ENCODE peak calls at places on chromosomes 5 and 9, in six cellular contexts. B is stomach, K is tibial artery, P is fibroblast of lung, R is small intestine, I is HCT116. L is an unnamed sample. For H3K4me1, the result is how much of the 10 kb centered on the place peaks cover.

GRCh38 chr5:43780586-43780985 is 177.6 kb downstream of the NNT start:
- DNase-seq in B (no peak), K (no peak), P (peak), R (no peak), I (no peak), L (no peak)

GRCh38 chr9:76987594-76988200 is 31.8 kb upstream of the FOXB2 start:
- DNase-seq in B (no peak), K (no peak), P (peak), R (peak), I (peak), L (peak)

GRCh38 chr5:12358371-12359090 is 454.3 kb upstream of the CTNND2 start:
- DNase-seq in B (no peak), K (no peak), P (peak), R (no peak), I (no peak), L (no peak)

GRCh38 chr9:80994892-80995291 is 694.5 kb downstream of the TLE1 start:
- DNase-seq in B (no peak), K (no peak), P (peak), R (no peak), I (no peak), L (no peak)

GRCh38 chr5:10307206-10308148 is at the start of gene CMBL:
- DNase-seq in B (no peak), K (peak), P (peak), R (peak), I (peak), L (peak)

GRCh38 chr9:109109962-109110325 is 9.8 kb downstream of the TMEM245 start:
- DNase-seq in B (no peak), K (no peak), P (peak), R (no peak), I (no peak), L (no peak)

GRCh38 chr9:124735121-124735520 is 36.0 kb downstream of the NR6A1 start:
- DNase-seq in B (no peak), K (no peak), P (peak), R (no peak), I (peak), L (peak)

GRCh38 chr5:176812269-176813259 is 2.2 kb downstream of the UNC5A start:
- DNase-seq in B (no peak), K (no peak), P (no peak), R (no peak), I (no peak), L (peak)

GRCh38 chr9:135150981-135151380 is 63.5 kb downstream of the OLFM1 start:
- DNase-seq in B (no peak), K (no peak), P (no peak), R (no peak), I (no peak), L (no peak)

GRCh38 chr5:154375331-154376008 is 70.3 kb upstream of the SAP30L start:
- DNase-seq in B (no peak), K (no peak), P (peak), R (no peak), I (no peak), L (no peak)

GRCh38 chr9:81381694-81382093 is 307.7 kb downstream of the TLE1 start:
- DNase-seq in B (no peak), K (no peak), P (no peak), R (no peak), I (no peak), L (no peak)

GRCh38 chr9:127884427-127884911 is 7.0 kb upstream of the AK1 start:
- DNase-seq in B (peak), K (peak), P (no peak), R (peak), I (no peak), L (no peak)

GRCh38 chr5:179904463-179905143 is 3.1 kb downstream of the TBC1D9B start:
- DNase-seq in B (no peak), K (no peak), P (no peak), R (no peak), I (no peak), L (no peak)

GRCh38 chr9:94167055-94167346 is 82.7 kb downstream of the PTPDC1 start:
- DNase-seq in B (no peak), K (no peak), P (no peak), R (peak), I (no peak), L (no peak)

DNA sequence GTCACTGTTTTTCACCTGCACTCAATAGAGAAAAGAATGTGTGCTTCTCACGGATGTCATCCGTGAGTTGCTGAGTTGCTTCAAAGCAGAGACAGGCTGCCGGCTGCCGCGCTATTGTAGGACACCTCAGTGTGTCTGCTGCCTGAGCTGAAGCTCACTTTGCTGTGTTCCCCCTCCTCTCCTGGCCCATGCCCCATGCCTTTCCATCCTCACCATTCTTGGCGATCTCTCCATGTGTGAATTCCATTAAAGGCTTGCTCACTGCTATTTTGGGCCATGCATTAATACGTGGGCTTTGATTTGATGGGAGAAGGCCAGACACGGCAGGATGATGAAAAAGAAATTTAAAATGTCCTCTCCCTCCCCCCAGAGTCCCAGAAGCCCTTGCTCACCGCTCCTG is 14.5 kb downstream of the ADAM19 start:
- DNase-seq in B (no peak), K (no peak), P (peak), R (no peak), I (no peak), L (no peak)
- H3K4me1 ChIP-seq in B (half or more), K (half or more), P (half or more), R (under half), I (under half), L (under half)

DNA sequence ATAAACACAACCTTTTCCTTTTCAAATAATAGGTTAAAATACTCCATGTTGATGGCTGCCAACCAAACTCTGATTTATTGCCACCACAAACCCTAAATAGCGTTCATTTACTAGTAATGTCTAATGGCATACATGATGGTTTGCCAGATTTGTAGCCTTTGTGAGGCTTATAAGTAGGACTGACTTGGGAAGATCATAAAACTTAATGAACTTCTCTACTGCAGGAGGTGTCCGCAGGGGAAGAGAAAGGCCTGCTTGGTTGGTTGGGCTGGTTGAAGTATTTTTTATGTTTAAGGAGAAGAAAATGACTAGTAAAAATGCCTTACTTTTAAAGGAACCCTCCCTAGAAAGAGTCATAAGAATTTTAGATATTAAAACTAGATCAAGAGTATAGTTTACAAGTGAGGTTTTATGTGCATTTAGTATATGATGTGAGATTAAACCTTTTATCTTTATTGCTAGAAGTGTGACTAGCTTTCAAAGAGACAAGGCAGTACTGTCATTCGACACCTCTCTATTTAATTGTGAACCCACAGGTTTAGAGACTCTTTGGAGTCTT is 5.0 kb downstream of the PBX3 start:
- DNase-seq in B (no peak), K (no peak), P (peak), R (no peak), I (no peak), L (peak)
- H3K4me3 ChIP-seq in B (no peak), K (no peak), P (no peak), R (no peak), I (no peak), L (no peak)

GRCh38 chr5:55983986-55984385 is 10.8 kb downstream of the IL6ST start:
- DNase-seq in B (no peak), K (no peak), P (no peak), R (no peak), I (no peak), L (no peak)

GRCh38 chr5:55982957-55983381 is 11.8 kb downstream of the IL6ST start:
- DNase-seq in B (peak), K (no peak), P (no peak), R (peak), I (no peak), L (no peak)

GRCh38 chr5:55988979-55989612 is 5.7 kb downstream of the IL6ST start:
- DNase-seq in B (no peak), K (no peak), P (no peak), R (no peak), I (no peak), L (no peak)

GRCh38 chr5:55986931-55987330 is 7.8 kb downstream of the IL6ST start:
- DNase-seq in B (no peak), K (no peak), P (no peak), R (no peak), I (no peak), L (no peak)

GRCh38 chr5:55985181-55985580 is 9.6 kb downstream of the IL6ST start:
- DNase-seq in B (no peak), K (no peak), P (no peak), R (no peak), I (no peak), L (no peak)
- H3K4me1 ChIP-seq in B (half or more), K (half or more), P (under half), R (under half), I (under half), L (under half)

GRCh38 chr5:140181002-140181483 is 6.1 kb downstream of the CYSTM1 start:
- DNase-seq in B (no peak), K (no peak), P (no peak), R (peak), I (no peak), L (no peak)
- H3K4me3 ChIP-seq in B (peak), K (no peak), P (no peak), R (no peak), I (no peak), L (no peak)

L was measured in HAP-1.